ENCODE peak calls at places on chromosomes 3 and 15, in ten cellular contexts. One of them, this sample, is unnamed.
A peak's percentile ranks its signal among the peaks of the same experiment; 100 is the strongest.

GRCh38 chr3:11118181-11118682 is 36.1 kb upstream of the HRH1 start:
- DNase-seq in fibroblast of lung: peak; percentile 91
- DNase-seq in bronchial epithelial cell: peak; percentile 50
- DNase-seq in heart left ventricle: no peak
- DNase-seq in H7: no peak
- DNase-seq in AG10803: peak; percentile 74
- DNase-seq in choroid plexus epithelial cell: peak; percentile 47
- DNase-seq in uterus: no peak
- DNase-seq in OCI-LY7: no peak
- DNase-seq in breast epithelium: no peak
- DNase-seq in this sample: peak; percentile 42

GRCh38 chr3:188185717-188186236 is 31.8 kb downstream of the LPP start:
- DNase-seq in fibroblast of lung: peak; percentile 56
- DNase-seq in bronchial epithelial cell: peak; percentile 55
- DNase-seq in heart left ventricle: peak; percentile 31
- DNase-seq in H7: no peak
- DNase-seq in AG10803: no peak
- DNase-seq in choroid plexus epithelial cell: peak; percentile 43
- DNase-seq in uterus: no peak
- DNase-seq in OCI-LY7: no peak
- DNase-seq in breast epithelium: peak; percentile 62
- DNase-seq in this sample: no peak

GRCh38 chr15:64697911-64698369 is 77.4 kb downstream of the RBPMS2 start:
- DNase-seq in fibroblast of lung: peak; percentile 41
- DNase-seq in bronchial epithelial cell: peak; percentile 73
- DNase-seq in heart left ventricle: no peak
- DNase-seq in H7: no peak
- DNase-seq in AG10803: no peak
- DNase-seq in choroid plexus epithelial cell: peak; percentile 19
- DNase-seq in uterus: no peak
- DNase-seq in OCI-LY7: no peak
- DNase-seq in breast epithelium: no peak
- DNase-seq in this sample: no peak

GRCh38 chr15:99361541-99362185 is 110.4 kb downstream of the LRRC28 start:
- DNase-seq in fibroblast of lung: no peak
- DNase-seq in bronchial epithelial cell: peak; percentile 44
- DNase-seq in heart left ventricle: no peak
- DNase-seq in H7: no peak
- DNase-seq in AG10803: peak; percentile 22
- DNase-seq in choroid plexus epithelial cell: peak; percentile 59
- DNase-seq in uterus: no peak
- DNase-seq in OCI-LY7: peak; percentile 31
- DNase-seq in breast epithelium: no peak
- DNase-seq in this sample: no peak

GRCh38 chr3:90010341-90010740 is 902.9 kb downstream of the EPHA3 start:
- DNase-seq in fibroblast of lung: peak; percentile 85
- DNase-seq in bronchial epithelial cell: peak; percentile 57
- DNase-seq in heart left ventricle: no peak
- DNase-seq in H7: peak; percentile 2
- DNase-seq in AG10803: no peak
- DNase-seq in choroid plexus epithelial cell: peak; percentile 84
- DNase-seq in uterus: no peak
- DNase-seq in OCI-LY7: no peak
- DNase-seq in breast epithelium: no peak
- DNase-seq in this sample: peak; percentile 91

GRCh38 chr15:91855684-91856553 is 2.4 kb downstream of the SLCO3A1 start:
- DNase-seq in fibroblast of lung: no peak
- DNase-seq in bronchial epithelial cell: peak; percentile 64
- DNase-seq in heart left ventricle: no peak
- DNase-seq in H7: peak; percentile 77
- DNase-seq in AG10803: no peak
- DNase-seq in choroid plexus epithelial cell: no peak
- DNase-seq in uterus: no peak
- DNase-seq in OCI-LY7: peak; percentile 79
- DNase-seq in breast epithelium: peak; percentile 19
- DNase-seq in this sample: no peak

GRCh38 chr3:126432361-126432760 is 37.7 kb downstream of the CFAP100 start:
- DNase-seq in fibroblast of lung: peak; percentile 18
- DNase-seq in bronchial epithelial cell: peak; percentile 67
- DNase-seq in heart left ventricle: no peak
- DNase-seq in H7: no peak
- DNase-seq in AG10803: peak; percentile 17
- DNase-seq in choroid plexus epithelial cell: peak; percentile 9
- DNase-seq in uterus: no peak
- DNase-seq in OCI-LY7: no peak
- DNase-seq in breast epithelium: no peak
- DNase-seq in this sample: peak; percentile 25

GRCh38 chr15:25741253-25741575 is 121.9 kb downstream of the ATP10A start:
- DNase-seq in fibroblast of lung: no peak
- DNase-seq in bronchial epithelial cell: no peak
- DNase-seq in heart left ventricle: no peak
- DNase-seq in H7: no peak
- DNase-seq in AG10803: no peak
- DNase-seq in choroid plexus epithelial cell: no peak
- DNase-seq in uterus: no peak
- DNase-seq in OCI-LY7: peak; percentile 24
- DNase-seq in breast epithelium: no peak
- DNase-seq in this sample: no peak

GRCh38 chr3:119990888-119991287 is 103.4 kb downstream of the GSK3B start:
- DNase-seq in fibroblast of lung: peak; percentile 59
- DNase-seq in bronchial epithelial cell: peak; percentile 73
- DNase-seq in heart left ventricle: no peak
- DNase-seq in H7: no peak
- DNase-seq in AG10803: peak; percentile 23
- DNase-seq in choroid plexus epithelial cell: peak; percentile 30
- DNase-seq in uterus: no peak
- DNase-seq in OCI-LY7: no peak
- DNase-seq in breast epithelium: no peak
- DNase-seq in this sample: no peak

GRCh38 chr3:198088421-198088955 is 128.5 kb downstream of the LMLN start:
- DNase-seq in fibroblast of lung: no peak
- DNase-seq in bronchial epithelial cell: no peak
- DNase-seq in heart left ventricle: no peak
- DNase-seq in H7: no peak
- DNase-seq in AG10803: no peak
- DNase-seq in choroid plexus epithelial cell: no peak
- DNase-seq in uterus: no peak
- DNase-seq in OCI-LY7: no peak
- DNase-seq in breast epithelium: no peak
- DNase-seq in this sample: no peak

GRCh38 chr3:38168988-38169363 is 3.6 kb downstream of the OXSR1 start:
- DNase-seq in fibroblast of lung: peak; percentile 55
- DNase-seq in bronchial epithelial cell: peak; percentile 76
- DNase-seq in heart left ventricle: no peak
- DNase-seq in H7: no peak
- DNase-seq in AG10803: peak; percentile 34
- DNase-seq in choroid plexus epithelial cell: no peak
- DNase-seq in uterus: no peak
- DNase-seq in OCI-LY7: no peak
- DNase-seq in breast epithelium: no peak
- DNase-seq in this sample: no peak

GRCh38 chr3:14467723-14468620 is 65.6 kb downstream of the SLC6A6 start:
- DNase-seq in fibroblast of lung: peak; percentile 32
- DNase-seq in bronchial epithelial cell: no peak
- DNase-seq in heart left ventricle: no peak
- DNase-seq in H7: peak; percentile 96
- DNase-seq in AG10803: peak; percentile 28
- DNase-seq in choroid plexus epithelial cell: peak; percentile 51
- DNase-seq in uterus: peak; percentile 62
- DNase-seq in OCI-LY7: peak; percentile 53
- DNase-seq in breast epithelium: peak; percentile 44
- DNase-seq in this sample: no peak

GRCh38 chr3:65884072-65884471 is 154.6 kb downstream of the MAGI1 start:
- DNase-seq in fibroblast of lung: peak; percentile 30
- DNase-seq in bronchial epithelial cell: peak; percentile 21
- DNase-seq in heart left ventricle: no peak
- DNase-seq in H7: no peak
- DNase-seq in AG10803: no peak
- DNase-seq in choroid plexus epithelial cell: no peak
- DNase-seq in uterus: no peak
- DNase-seq in OCI-LY7: no peak
- DNase-seq in breast epithelium: no peak
- DNase-seq in this sample: no peak

GRCh38 chr3:71973337-71974030 is 188.5 kb upstream of the PROK2 start:
- DNase-seq in fibroblast of lung: no peak
- DNase-seq in bronchial epithelial cell: peak; percentile 46
- DNase-seq in heart left ventricle: peak; percentile 45
- DNase-seq in H7: no peak
- DNase-seq in AG10803: no peak
- DNase-seq in choroid plexus epithelial cell: no peak
- DNase-seq in uterus: no peak
- DNase-seq in OCI-LY7: no peak
- DNase-seq in breast epithelium: no peak
- DNase-seq in this sample: no peak

GRCh38 chr3:140394488-140395133 is 283.3 kb upstream of the TRIM42 start:
- DNase-seq in fibroblast of lung: peak; percentile 40
- DNase-seq in bronchial epithelial cell: peak; percentile 90
- DNase-seq in heart left ventricle: no peak
- DNase-seq in H7: no peak
- DNase-seq in AG10803: no peak
- DNase-seq in choroid plexus epithelial cell: no peak
- DNase-seq in uterus: no peak
- DNase-seq in OCI-LY7: no peak
- DNase-seq in breast epithelium: no peak
- DNase-seq in this sample: no peak

GRCh38 chr3:130242850-130243569 is 102.5 kb upstream of the COL6A5 start:
- DNase-seq in fibroblast of lung: no peak
- DNase-seq in bronchial epithelial cell: peak; percentile 18
- DNase-seq in heart left ventricle: no peak
- DNase-seq in H7: no peak
- DNase-seq in AG10803: peak; percentile 2
- DNase-seq in choroid plexus epithelial cell: peak; percentile 52
- DNase-seq in uterus: no peak
- DNase-seq in OCI-LY7: peak; percentile 24
- DNase-seq in breast epithelium: no peak
- DNase-seq in this sample: no peak

GRCh38 chr3:48662140-48662752 is 440 bp downstream of the CELSR3 start:
- DNase-seq in fibroblast of lung: no peak
- DNase-seq in bronchial epithelial cell: no peak
- DNase-seq in heart left ventricle: no peak
- DNase-seq in H7: peak; percentile 87
- DNase-seq in AG10803: no peak
- DNase-seq in choroid plexus epithelial cell: no peak
- DNase-seq in uterus: no peak
- DNase-seq in OCI-LY7: no peak
- DNase-seq in breast epithelium: no peak
- DNase-seq in this sample: no peak
- H3K4me3 ChIP-seq in fibroblast of lung: no peak overlapping the region
- H3K4me3 ChIP-seq in bronchial epithelial cell: peak overlapping the region; percentile 75
- H3K4me3 ChIP-seq in heart left ventricle: peak overlapping the region; percentile 61
- H3K4me3 ChIP-seq in H7: peak overlapping the region; percentile 70
- H3K4me3 ChIP-seq in AG10803: no peak overlapping the region
- H3K4me3 ChIP-seq in choroid plexus epithelial cell: peak overlapping the region; percentile 67
- H3K4me3 ChIP-seq in uterus: peak overlapping the region; percentile 33
- H3K4me3 ChIP-seq in OCI-LY7: peak overlapping the region; percentile 80
- H3K4me3 ChIP-seq in breast epithelium: peak overlapping the region; percentile 59
- H3K4me3 ChIP-seq in this sample: peak overlapping the region; percentile 70

GRCh38 chr15:40595219-40595618 is 1.2 kb downstream of the KNL1 start:
- DNase-seq in fibroblast of lung: no peak
- DNase-seq in bronchial epithelial cell: no peak
- DNase-seq in heart left ventricle: no peak
- DNase-seq in H7: no peak
- DNase-seq in AG10803: no peak
- DNase-seq in choroid plexus epithelial cell: no peak
- DNase-seq in uterus: no peak
- DNase-seq in OCI-LY7: no peak
- DNase-seq in breast epithelium: no peak
- DNase-seq in this sample: no peak
- H3K4me3 ChIP-seq in fibroblast of lung: peak overlapping the region; percentile 99
- H3K4me3 ChIP-seq in bronchial epithelial cell: peak overlapping the region; percentile 89
- H3K4me3 ChIP-seq in heart left ventricle: no peak overlapping the region
- H3K4me3 ChIP-seq in H7: peak overlapping the region; percentile 95
- H3K4me3 ChIP-seq in AG10803: peak overlapping the region; percentile 89
- H3K4me3 ChIP-seq in choroid plexus epithelial cell: peak overlapping the region; percentile 82
- H3K4me3 ChIP-seq in uterus: no peak overlapping the region
- H3K4me3 ChIP-seq in OCI-LY7: peak overlapping the region; percentile 85
- H3K4me3 ChIP-seq in breast epithelium: no peak overlapping the region
- H3K4me3 ChIP-seq in this sample: peak overlapping the region; percentile 66

DNA sequence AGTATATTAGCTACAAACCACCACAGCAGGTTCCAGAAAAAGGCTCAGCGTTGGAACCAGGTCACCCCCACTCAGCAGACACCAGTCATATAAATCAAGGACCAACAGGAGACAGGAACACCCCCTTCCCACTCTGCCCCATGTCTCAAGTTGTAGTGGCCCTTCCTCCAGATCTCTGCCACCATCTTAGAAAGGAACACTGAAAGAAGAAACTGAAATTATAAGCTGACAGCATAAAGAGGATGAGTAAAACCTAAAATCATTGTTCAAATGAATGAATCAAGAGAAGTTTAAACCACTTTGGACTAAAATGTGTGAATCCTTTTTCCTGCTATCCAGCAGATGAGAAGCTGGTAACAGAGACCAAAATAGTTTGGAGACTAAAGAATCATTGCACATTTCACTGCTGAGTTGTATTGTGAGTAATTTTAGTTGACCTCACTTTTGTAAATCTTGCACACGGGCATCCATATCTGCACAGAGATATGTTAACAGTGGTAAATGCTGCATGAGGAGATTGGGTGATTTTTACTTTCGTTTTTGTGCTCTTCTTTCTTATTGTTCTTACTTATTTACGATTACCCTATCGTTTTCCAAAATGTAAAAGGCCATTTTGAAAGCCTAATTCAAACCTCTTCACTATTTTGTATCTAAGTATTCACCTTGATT is 19.8 kb downstream of the CCR3 start:
- DNase-seq in fibroblast of lung: no peak
- DNase-seq in bronchial epithelial cell: no peak
- DNase-seq in heart left ventricle: no peak
- DNase-seq in H7: no peak
- DNase-seq in AG10803: no peak
- DNase-seq in choroid plexus epithelial cell: no peak
- DNase-seq in uterus: no peak
- DNase-seq in OCI-LY7: no peak
- DNase-seq in breast epithelium: no peak
- DNase-seq in this sample: no peak
- H3K4me3 ChIP-seq in fibroblast of lung: no peak overlapping the region
- H3K4me3 ChIP-seq in bronchial epithelial cell: no peak overlapping the region
- H3K4me3 ChIP-seq in heart left ventricle: no peak overlapping the region
- H3K4me3 ChIP-seq in H7: no peak overlapping the region
- H3K4me3 ChIP-seq in AG10803: no peak overlapping the region
- H3K4me3 ChIP-seq in choroid plexus epithelial cell: no peak overlapping the region
- H3K4me3 ChIP-seq in uterus: no peak overlapping the region
- H3K4me3 ChIP-seq in OCI-LY7: no peak overlapping the region
- H3K4me3 ChIP-seq in breast epithelium: no peak overlapping the region
- H3K4me3 ChIP-seq in this sample: no peak overlapping the region

DNA sequence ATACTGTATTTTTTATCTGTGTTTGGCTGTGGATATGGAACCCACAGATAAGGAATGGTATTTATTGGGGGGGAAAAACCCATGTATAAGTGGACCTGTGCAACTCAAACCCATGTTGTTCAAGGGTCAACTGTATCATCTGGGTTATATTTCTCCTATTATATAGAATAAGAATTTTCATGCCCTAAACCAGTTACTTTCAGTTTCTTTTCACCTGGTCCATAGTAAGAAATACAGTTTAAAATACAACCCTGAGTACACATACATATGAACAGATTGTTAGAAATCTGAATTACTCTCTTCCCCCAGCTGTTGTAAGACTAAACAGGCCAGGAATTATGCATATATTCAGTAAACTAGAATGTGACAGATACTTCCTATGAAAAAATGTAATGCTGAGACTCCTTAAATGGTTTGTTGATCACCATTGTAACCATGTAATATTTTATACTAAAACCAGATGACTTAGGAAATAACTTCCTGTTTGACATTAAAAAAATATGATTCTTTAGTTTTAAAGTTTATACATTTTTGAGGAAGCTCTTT is 52.6 kb upstream of the ZCWPW2 start:
- DNase-seq in fibroblast of lung: no peak
- DNase-seq in bronchial epithelial cell: no peak
- DNase-seq in heart left ventricle: no peak
- DNase-seq in H7: no peak
- DNase-seq in AG10803: peak; percentile 31
- DNase-seq in choroid plexus epithelial cell: peak; percentile 23
- DNase-seq in uterus: no peak
- DNase-seq in OCI-LY7: no peak
- DNase-seq in breast epithelium: no peak
- DNase-seq in this sample: no peak
- H3K4me3 ChIP-seq in fibroblast of lung: no peak overlapping the region
- H3K4me3 ChIP-seq in bronchial epithelial cell: no peak overlapping the region
- H3K4me3 ChIP-seq in heart left ventricle: peak overlapping the region; percentile 25
- H3K4me3 ChIP-seq in H7: no peak overlapping the region
- H3K4me3 ChIP-seq in AG10803: no peak overlapping the region
- H3K4me3 ChIP-seq in choroid plexus epithelial cell: no peak overlapping the region
- H3K4me3 ChIP-seq in uterus: no peak overlapping the region
- H3K4me3 ChIP-seq in OCI-LY7: no peak overlapping the region
- H3K4me3 ChIP-seq in breast epithelium: no peak overlapping the region
- H3K4me3 ChIP-seq in this sample: no peak overlapping the region